ENCODE peak calls at places on chromosomes 4 and X, in five cellular contexts. One of them, this sample, is unnamed.

GRCh38 chr4:27692098-27692679 is 831.5 kb downstream of the STIM2 start:
- DNase-seq in K562: no peak
- DNase-seq in HepG2: peak
- DNase-seq in SK-N-SH: peak
- DNase-seq in GM12878: no peak
- DNase-seq in this sample: no peak

GRCh38 chr4:138035781-138036258 is 206.3 kb downstream of the SLC7A11 start:
- DNase-seq in K562: peak
- DNase-seq in HepG2: peak
- DNase-seq in SK-N-SH: peak
- DNase-seq in GM12878: peak
- DNase-seq in this sample: peak

GRCh38 chrX:16836371-16836770 is 33.8 kb downstream of the RBBP7 start:
- DNase-seq in K562: no peak
- DNase-seq in HepG2: peak
- DNase-seq in SK-N-SH: peak
- DNase-seq in GM12878: no peak
- DNase-seq in this sample: no peak

GRCh38 chrX:139924069-139924695 is 8.7 kb downstream of the ATP11C start:
- DNase-seq in K562: no peak
- DNase-seq in HepG2: no peak
- DNase-seq in SK-N-SH: no peak
- DNase-seq in GM12878: no peak
- DNase-seq in this sample: no peak

GRCh38 chr4:140136509-140136908 is 17.5 kb downstream of the MAML3 start:
- DNase-seq in K562: no peak
- DNase-seq in HepG2: no peak
- DNase-seq in SK-N-SH: no peak
- DNase-seq in GM12878: no peak
- DNase-seq in this sample: no peak

GRCh38 chrX:132671229-132671641 is 182.4 kb upstream of the MBNL3 start:
- DNase-seq in K562: no peak
- DNase-seq in HepG2: no peak
- DNase-seq in SK-N-SH: no peak
- DNase-seq in GM12878: no peak
- DNase-seq in this sample: no peak

GRCh38 chr4:124711469-124712416 is 789 bp downstream of the ANKRD50 start:
- DNase-seq in K562: peak
- DNase-seq in HepG2: peak
- DNase-seq in SK-N-SH: peak
- DNase-seq in GM12878: no peak
- DNase-seq in this sample: peak

GRCh38 chrX:9928083-9928482 is 39.1 kb upstream of the CLDN34 start:
- DNase-seq in K562: no peak
- DNase-seq in HepG2: no peak
- DNase-seq in SK-N-SH: no peak
- DNase-seq in GM12878: no peak
- DNase-seq in this sample: no peak

GRCh38 chrX:134172588-134173259 is 64.3 kb upstream of the CCDC160 start:
- DNase-seq in K562: no peak
- DNase-seq in HepG2: no peak
- DNase-seq in SK-N-SH: peak
- DNase-seq in GM12878: no peak
- DNase-seq in this sample: no peak

GRCh38 chr4:74369860-74370259 is 4.9 kb downstream of the EREG start:
- DNase-seq in K562: no peak
- DNase-seq in HepG2: no peak
- DNase-seq in SK-N-SH: no peak
- DNase-seq in GM12878: no peak
- DNase-seq in this sample: no peak

GRCh38 chr4:61478340-61478739 is 278.2 kb downstream of the ADGRL3 start:
- DNase-seq in K562: no peak
- DNase-seq in HepG2: no peak
- DNase-seq in SK-N-SH: peak
- DNase-seq in GM12878: no peak
- DNase-seq in this sample: no peak

GRCh38 chr4:129515356-129515755 is 419.4 kb downstream of the C4orf33 start:
- DNase-seq in K562: no peak
- DNase-seq in HepG2: no peak
- DNase-seq in SK-N-SH: no peak
- DNase-seq in GM12878: no peak
- DNase-seq in this sample: no peak

GRCh38 chr4:109811707-109812106 is 3.9 kb upstream of the GAR1 start:
- DNase-seq in K562: no peak
- DNase-seq in HepG2: no peak
- DNase-seq in SK-N-SH: no peak
- DNase-seq in GM12878: no peak
- DNase-seq in this sample: no peak

GRCh38 chr4:26206339-26206738 is 114.5 kb upstream of the RBPJ start:
- DNase-seq in K562: no peak
- DNase-seq in HepG2: no peak
- DNase-seq in SK-N-SH: no peak
- DNase-seq in GM12878: no peak
- DNase-seq in this sample: no peak

GRCh38 chr4:153204247-153205027 is at the start of gene TRIM2:
- DNase-seq in K562: peak
- DNase-seq in HepG2: peak
- DNase-seq in SK-N-SH: no peak
- DNase-seq in GM12878: no peak
- DNase-seq in this sample: no peak

GRCh38 chr4:41935652-41936021 is 408 bp downstream of the TMEM33 start:
- DNase-seq in K562: peak
- DNase-seq in HepG2: peak
- DNase-seq in SK-N-SH: no peak
- DNase-seq in GM12878: no peak
- DNase-seq in this sample: peak

GRCh38 chr4:150242820-150243458 is 164.7 kb downstream of the DCLK2 start:
- DNase-seq in K562: peak
- DNase-seq in HepG2: no peak
- DNase-seq in SK-N-SH: peak
- DNase-seq in GM12878: no peak
- DNase-seq in this sample: no peak

GRCh38 chr4:167183036-167183435 is 51.3 kb downstream of the SPOCK3 start:
- DNase-seq in K562: no peak
- DNase-seq in HepG2: no peak
- DNase-seq in SK-N-SH: no peak
- DNase-seq in GM12878: no peak
- DNase-seq in this sample: no peak

GRCh38 chr4:108783666-108784463 is 21.0 kb upstream of the ETNPPL start:
- DNase-seq in K562: no peak
- DNase-seq in HepG2: peak
- DNase-seq in SK-N-SH: no peak
- DNase-seq in GM12878: no peak
- DNase-seq in this sample: no peak

GRCh38 chrX:22575161-22575845 is 302.6 kb downstream of the CBLL2 start:
- DNase-seq in K562: no peak
- DNase-seq in HepG2: no peak
- DNase-seq in SK-N-SH: no peak
- DNase-seq in GM12878: no peak
- DNase-seq in this sample: no peak

GRCh38 chr4:59689149-59689548 is 1511.0 kb upstream of the ADGRL3 start:
- DNase-seq in K562: no peak
- DNase-seq in HepG2: no peak
- DNase-seq in SK-N-SH: no peak
- DNase-seq in GM12878: no peak
- DNase-seq in this sample: no peak

GRCh38 chrX:115989686-115990085 is 180.9 kb upstream of the AGTR2 start:
- DNase-seq in K562: no peak
- DNase-seq in HepG2: no peak
- DNase-seq in SK-N-SH: no peak
- DNase-seq in GM12878: no peak
- DNase-seq in this sample: no peak

GRCh38 chr4:98446499-98447375 is 185.6 kb downstream of the RAP1GDS1 start:
- DNase-seq in K562: no peak
- DNase-seq in HepG2: no peak
- DNase-seq in SK-N-SH: no peak
- DNase-seq in GM12878: peak
- DNase-seq in this sample: peak

GRCh38 chrX:63330681-63331080 is 20.5 kb downstream of the SPIN4 start:
- DNase-seq in K562: no peak
- DNase-seq in HepG2: no peak
- DNase-seq in SK-N-SH: no peak
- DNase-seq in GM12878: no peak
- DNase-seq in this sample: peak

GRCh38 chr4:186701273-186701672 is 22.4 kb downstream of the FAT1 start:
- DNase-seq in K562: no peak
- DNase-seq in HepG2: peak
- DNase-seq in SK-N-SH: no peak
- DNase-seq in GM12878: no peak
- DNase-seq in this sample: no peak

GRCh38 chr4:150357829-150358228 is 224.1 kb upstream of the MAB21L2 start:
- DNase-seq in K562: no peak
- DNase-seq in HepG2: no peak
- DNase-seq in SK-N-SH: no peak
- DNase-seq in GM12878: no peak
- DNase-seq in this sample: no peak

GRCh38 chrX:149504226-149504914 is 736 bp downstream of the IDS start:
- DNase-seq in K562: peak
- DNase-seq in HepG2: no peak
- DNase-seq in SK-N-SH: peak
- DNase-seq in GM12878: no peak
- DNase-seq in this sample: no peak

GRCh38 chrX:43481601-43482000 is 174.5 kb upstream of the MAOA start:
- DNase-seq in K562: no peak
- DNase-seq in HepG2: no peak
- DNase-seq in SK-N-SH: no peak
- DNase-seq in GM12878: no peak
- DNase-seq in this sample: no peak

GRCh38 chrX:10158279-10158939 is 1.6 kb downstream of the CLCN4 start:
- DNase-seq in K562: no peak
- DNase-seq in HepG2: no peak
- DNase-seq in SK-N-SH: peak
- DNase-seq in GM12878: no peak
- DNase-seq in this sample: no peak

GRCh38 chr4:6960154-6960553 is 50.5 kb downstream of the TBC1D14 start:
- DNase-seq in K562: no peak
- DNase-seq in HepG2: no peak
- DNase-seq in SK-N-SH: no peak
- DNase-seq in GM12878: no peak
- DNase-seq in this sample: no peak

GRCh38 chr4:6962211-6963041 is 52.8 kb downstream of the TBC1D14 start:
- DNase-seq in K562: no peak
- DNase-seq in HepG2: no peak
- DNase-seq in SK-N-SH: no peak
- DNase-seq in GM12878: no peak
- DNase-seq in this sample: no peak

GRCh38 chr4:6959261-6959660 is 49.6 kb downstream of the TBC1D14 start:
- DNase-seq in K562: no peak
- DNase-seq in HepG2: no peak
- DNase-seq in SK-N-SH: peak
- DNase-seq in GM12878: no peak
- DNase-seq in this sample: no peak

GRCh38 chr4:6961496-6962210 is 52.0 kb downstream of the TBC1D14 start:
- DNase-seq in K562: no peak
- DNase-seq in HepG2: no peak
- DNase-seq in SK-N-SH: no peak
- DNase-seq in GM12878: no peak
- DNase-seq in this sample: no peak

DNA sequence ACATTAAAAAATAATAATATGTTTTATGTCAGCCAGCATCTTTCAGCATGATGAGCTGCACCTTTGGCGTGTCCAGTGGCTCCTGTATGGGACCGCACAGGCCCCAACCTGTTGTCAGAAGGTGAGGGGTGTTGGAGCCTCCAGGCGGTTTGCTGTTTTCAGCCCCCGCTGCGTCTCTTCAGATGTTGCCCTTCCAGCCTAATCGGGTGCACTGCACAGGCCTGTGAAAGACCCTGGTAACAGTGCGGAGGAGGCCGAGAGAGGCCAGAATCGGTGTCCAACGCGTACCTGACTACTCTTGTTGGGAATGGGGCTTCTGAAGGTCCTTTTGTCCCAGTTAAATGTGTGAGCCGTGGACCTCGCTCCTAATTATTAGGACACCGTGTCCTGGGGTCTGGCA is 51.0 kb downstream of the TBC1D14 start:
- DNase-seq in K562: no peak
- DNase-seq in HepG2: no peak
- DNase-seq in SK-N-SH: no peak
- DNase-seq in GM12878: no peak
- DNase-seq in this sample: no peak
- TF ChIP-seq REST in K562: no peak
- TF ChIP-seq REST in HepG2: no peak
- TF ChIP-seq REST in SK-N-SH: no peak
- TF ChIP-seq REST in GM12878: no peak
- TF ChIP-seq REST in this sample: no peak

DNA sequence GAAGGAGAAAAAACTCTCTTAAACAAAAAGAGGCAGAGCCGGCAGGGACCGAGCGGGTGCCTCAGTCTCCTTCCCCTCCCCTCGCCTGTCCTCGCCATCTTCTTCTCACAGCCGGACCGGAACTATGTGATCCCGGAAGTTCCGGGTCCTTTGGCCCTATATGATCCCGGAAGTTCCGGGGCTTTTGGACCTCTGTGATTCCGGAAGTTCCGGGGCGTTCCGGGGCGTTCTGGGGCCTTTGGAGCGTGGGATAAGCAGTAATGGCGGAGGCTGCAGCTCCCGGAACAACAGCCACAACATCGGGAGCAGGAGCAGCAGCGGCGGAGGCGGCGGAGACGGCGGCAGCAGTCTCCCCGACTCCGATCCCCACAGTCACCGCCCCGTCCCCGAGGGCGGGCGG is 98.9 kb upstream of the MED14 start:
- DNase-seq in K562: no peak
- DNase-seq in HepG2: no peak
- DNase-seq in SK-N-SH: no peak
- DNase-seq in GM12878: no peak
- DNase-seq in this sample: no peak
- H3K4me3 ChIP-seq in K562: no peak
- H3K4me3 ChIP-seq in HepG2: no peak
- H3K4me3 ChIP-seq in SK-N-SH: no peak
- H3K4me3 ChIP-seq in GM12878: no peak
- H3K4me3 ChIP-seq in this sample: no peak

GRCh38 chr4:76212851-76213414 is 691 bp downstream of the SCARB2 start:
- DNase-seq in K562: no peak
- DNase-seq in HepG2: no peak
- DNase-seq in SK-N-SH: peak
- DNase-seq in GM12878: no peak
- DNase-seq in this sample: no peak
- TF ChIP-seq GABPA in K562: no peak
- TF ChIP-seq GABPA in HepG2: no peak
- TF ChIP-seq GABPA in SK-N-SH: no peak
- TF ChIP-seq GABPA in GM12878: no peak
- TF ChIP-seq GABPA in this sample: no peak

GRCh38 chr4:84167579-84167978 is 331.5 kb downstream of the NKX6-1 start:
- DNase-seq in K562: no peak
- DNase-seq in HepG2: peak
- DNase-seq in SK-N-SH: no peak
- DNase-seq in GM12878: no peak
- DNase-seq in this sample: no peak
- TF ChIP-seq REST in K562: no peak
- TF ChIP-seq REST in HepG2: no peak
- TF ChIP-seq REST in SK-N-SH: no peak
- TF ChIP-seq REST in GM12878: no peak
- TF ChIP-seq REST in this sample: no peak

This sample was measured in HL-60.